ENCODE peak calls at places on chromosomes 5 and 9, in four cellular contexts. J is activated B cell treated with CpG ODN at 0.5 μM for 24 hours, V is tibial artery, W is osteoblast. K is an unnamed sample.

GRCh38 chr5:31640573-31640972 is 1.6 kb downstream of the PDZD2 start:
- DNase-seq in J (no peak), V (no peak), W (no peak), K (no peak)

GRCh38 chr9:93112116-93112863 is 16.3 kb downstream of the CARD19 start:
- DNase-seq in J (no peak), V (peak), W (peak), K (no peak)

GRCh38 chr9:79189511-79189924 is 382.2 kb upstream of the TLE4 start:
- DNase-seq in J (no peak), V (no peak), W (peak), K (no peak)

GRCh38 chr5:172008689-172009141 is 2.3 kb upstream of the FBXW11 start:
- DNase-seq in J (no peak), V (no peak), W (no peak), K (no peak)

GRCh38 chr5:139682016-139682975 is 34.1 kb downstream of the CXXC5 start:
- DNase-seq in J (no peak), V (no peak), W (no peak), K (no peak)

GRCh38 chr9:78769684-78770083 is 472.8 kb downstream of the PSAT1 start:
- DNase-seq in J (no peak), V (no peak), W (no peak), K (no peak)

GRCh38 chr5:149280124-149280523 is 8.5 kb downstream of the AFAP1L1 start:
- DNase-seq in J (no peak), V (no peak), W (no peak), K (no peak)

GRCh38 chr5:133682496-133682895 is 70.2 kb upstream of the FSTL4 start:
- DNase-seq in J (no peak), V (no peak), W (no peak), K (no peak)

GRCh38 chr9:133844876-133845658 is 106.9 kb upstream of the SARDH start:
- DNase-seq in J (no peak), V (peak), W (peak), K (peak)

GRCh38 chr5:4976918-4977317 is 163.2 kb upstream of the ADAMTS16 start:
- DNase-seq in J (no peak), V (no peak), W (no peak), K (no peak)

GRCh38 chr5:115415143-115415491 is 118.7 kb upstream of the CCDC112 start:
- DNase-seq in J (no peak), V (no peak), W (peak), K (no peak)

GRCh38 chr5:14374100-14374499 is 207.5 kb upstream of the OTULINL start:
- DNase-seq in J (no peak), V (no peak), W (no peak), K (no peak)

GRCh38 chr5:172749881-172750608 is 20.9 kb downstream of the DUSP1 start:
- DNase-seq in J (no peak), V (no peak), W (no peak), K (no peak)

GRCh38 chr5:151903243-151903653 is 21.4 kb downstream of the GLRA1 start:
- DNase-seq in J (no peak), V (no peak), W (no peak), K (no peak)

K was measured in CMK.